ENCODE peak calls at places on chromosome 14, in nine cellular contexts. X is GM23248; E is sigmoid colon; V is effector memory CD4-positive, alpha-beta T cell; B is IMR-90; W is transverse colon; S is CD8-positive, alpha-beta memory T cell; G is cardiac muscle cell; F is right cardiac atrium. M is an unnamed sample.

GRCh38 chr14:59275668-59276067 is 87.2 kb downstream of the DAAM1 start:
- DNase-seq in X (peak; percentile 95), E (no peak), V (no peak), B (peak; percentile 93), W (no peak), S (no peak), G (peak; percentile 88), F (no peak), M (no peak)

GRCh38 chr14:26841920-26842741 is 244.3 kb upstream of the NOVA1 start:
- DNase-seq in X (peak; percentile 96), E (peak; percentile 88), V (no peak), B (peak; percentile 60), W (peak; percentile 14), S (no peak), G (peak; percentile 98), F (peak; percentile 54), M (no peak)

GRCh38 chr14:102539544-102540309 is 30.2 kb upstream of the ANKRD9 start:
- DNase-seq in X (no peak), E (no peak), V (no peak), B (peak; percentile 58), W (no peak), S (no peak), G (peak; percentile 98), F (peak; percentile 76), M (no peak)

GRCh38 chr14:35347323-35348043 is 55.3 kb downstream of the PSMA6 start:
- DNase-seq in X (no peak), E (peak; percentile 52), V (no peak), B (no peak), W (peak; percentile 55), S (no peak), G (no peak), F (no peak), M (no peak)

GRCh38 chr14:92928258-92928629 is 5.3 kb downstream of the CHGA start:
- DNase-seq in X (peak; percentile 21), E (no peak), V (no peak), B (no peak), W (no peak), S (no peak), G (no peak), F (no peak), M (no peak)

GRCh38 chr14:100629696-100630095 is 42.5 kb upstream of the BEGAIN start:
- DNase-seq in X (no peak), E (no peak), V (no peak), B (no peak), W (no peak), S (no peak), G (no peak), F (no peak), M (no peak)

GRCh38 chr14:55749201-55749812 is 169.3 kb downstream of the KTN1 start:
- DNase-seq in X (peak; percentile 35), E (no peak), V (no peak), B (peak; percentile 15), W (no peak), S (no peak), G (peak; percentile 70), F (no peak), M (no peak)

GRCh38 chr14:103141117-103141796 is 18.0 kb downstream of the TNFAIP2 start:
- DNase-seq in X (peak; percentile 60), E (no peak), V (no peak), B (peak; percentile 38), W (peak; percentile 63), S (no peak), G (peak; percentile 63), F (peak; percentile 79), M (no peak)

GRCh38 chr14:91303091-91303923 is 58.8 kb upstream of the GPR68 start:
- DNase-seq in X (peak; percentile 12), E (no peak), V (no peak), B (no peak), W (no peak), S (peak; percentile 21), G (peak; percentile 59), F (peak; percentile 72), M (peak; percentile 52)

DNA sequence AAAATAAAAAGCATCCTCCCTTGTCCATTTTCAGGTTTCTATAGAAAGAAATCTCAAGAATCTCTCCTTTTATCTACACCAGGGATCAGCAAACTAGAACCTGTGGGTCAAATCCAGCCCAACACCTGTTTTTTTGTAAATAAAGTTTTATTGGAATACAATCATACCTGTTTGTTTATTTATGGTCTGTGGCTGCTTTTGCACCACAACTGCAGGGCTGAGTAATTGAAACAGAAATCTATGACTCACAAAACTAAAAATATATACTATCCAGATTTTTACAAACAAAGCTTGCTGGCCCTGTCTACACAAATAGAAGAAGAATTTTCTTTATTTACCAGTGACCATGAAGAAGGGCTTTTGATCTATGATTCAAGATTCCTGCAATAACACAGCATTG is 95.1 kb upstream of the COCH start:
- DNase-seq in X (peak; percentile 38), E (no peak), V (no peak), B (peak; percentile 48), W (no peak), S (no peak), G (no peak), F (no peak), M (no peak)
- H3K9me3 ChIP-seq in X (no peaks in the 10 kb centered on the region), E (no peaks in the 10 kb centered on the region), V (no peaks in the 10 kb centered on the region), B (no peaks in the 10 kb centered on the region), W (no peaks in the 10 kb centered on the region), S (no peaks in the 10 kb centered on the region), G (no peaks in the 10 kb centered on the region), F (no peaks in the 10 kb centered on the region), M (no peaks in the 10 kb centered on the region)

GRCh38 chr14:106841701-106842100 is 1315.3 kb downstream of the TMEM121 start:
- DNase-seq in X (no peak), E (no peak), V (no peak), B (no peak), W (no peak), S (no peak), G (no peak), F (no peak), M (no peak)

GRCh38 chr14:106842687-106843086 is 1316.3 kb downstream of the TMEM121 start:
- DNase-seq in X (no peak), E (no peak), V (no peak), B (no peak), W (peak; percentile 49), S (no peak), G (no peak), F (no peak), M (no peak)

GRCh38 chr14:106837870-106838269 is 1311.5 kb downstream of the TMEM121 start:
- DNase-seq in X (no peak), E (no peak), V (no peak), B (no peak), W (no peak), S (no peak), G (no peak), F (no peak), M (no peak)

GRCh38 chr14:106838991-106839769 is 1312.8 kb downstream of the TMEM121 start:
- DNase-seq in X (no peak), E (no peak), V (no peak), B (no peak), W (no peak), S (no peak), G (no peak), F (no peak), M (no peak)

DNA sequence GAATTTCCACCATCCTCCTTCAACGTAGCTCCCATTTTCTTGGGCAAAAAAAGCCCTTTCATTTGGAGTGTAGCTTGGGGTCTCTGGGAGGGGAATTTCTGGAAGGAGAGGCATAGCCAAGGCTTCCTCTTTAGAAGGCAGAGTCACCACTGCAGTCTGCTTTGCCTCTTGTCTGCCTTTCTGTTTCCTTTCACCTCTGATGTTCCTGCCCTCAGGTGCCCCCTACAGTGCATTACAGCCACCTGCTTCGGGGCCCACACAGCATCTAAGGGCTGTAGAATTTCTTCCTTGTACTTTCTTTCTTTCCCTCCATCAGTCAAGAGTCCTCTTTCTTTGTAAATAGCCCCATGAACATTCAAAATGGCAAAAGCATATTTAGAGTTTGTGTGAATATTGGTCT is 1313.9 kb downstream of the TMEM121 start:
- DNase-seq in X (no peak), E (no peak), V (no peak), B (no peak), W (no peak), S (no peak), G (no peak), F (no peak), M (no peak)
- H3K9me3 ChIP-seq in X (no peaks in the 10 kb centered on the region), E (no peaks in the 10 kb centered on the region), V (no peaks in the 10 kb centered on the region), B (peaks cover 23% of the 10 kb centered on the region), W (no peaks in the 10 kb centered on the region), S (no peaks in the 10 kb centered on the region), G (no peaks in the 10 kb centered on the region), F (no peaks in the 10 kb centered on the region), M (no peaks in the 10 kb centered on the region)

DNA sequence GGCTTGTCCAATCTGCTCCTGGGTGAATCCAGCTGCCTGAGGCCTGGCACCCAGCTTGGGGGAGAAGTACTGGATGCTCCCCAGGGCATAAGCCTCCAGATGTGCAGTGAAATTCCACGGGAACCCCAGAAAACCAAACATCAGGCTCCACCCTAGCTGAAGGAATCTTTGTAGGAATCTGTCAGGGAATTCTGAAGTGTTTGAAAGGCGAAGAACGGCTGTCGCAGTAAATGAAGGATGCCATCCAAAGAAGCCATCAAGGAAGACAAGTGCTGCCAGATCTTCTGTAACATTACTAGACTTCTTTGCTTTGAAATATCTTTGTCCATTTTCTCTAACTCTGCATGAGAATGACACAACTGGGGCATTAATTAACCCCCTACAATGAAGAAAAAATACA is 219.4 kb downstream of the FOXN3 start:
- DNase-seq in X (no peak), E (no peak), V (no peak), B (no peak), W (no peak), S (no peak), G (no peak), F (no peak), M (no peak)
- H3K9me3 ChIP-seq in X (no peaks in the 10 kb centered on the region), E (no peaks in the 10 kb centered on the region), V (no peaks in the 10 kb centered on the region), B (no peaks in the 10 kb centered on the region), W (no peaks in the 10 kb centered on the region), S (no peaks in the 10 kb centered on the region), G (no peaks in the 10 kb centered on the region), F (no peaks in the 10 kb centered on the region), M (no peaks in the 10 kb centered on the region)

GRCh38 chr14:75589896-75590295 is 11.5 kb downstream of the FLVCR2 start:
- DNase-seq in X (no peak), E (peak; percentile 14), V (no peak), B (no peak), W (no peak), S (no peak), G (no peak), F (no peak), M (no peak)
- H3K9me3 ChIP-seq in X (no peaks in the 10 kb centered on the region), E (no peaks in the 10 kb centered on the region), V (no peaks in the 10 kb centered on the region), B (peaks cover 2% of the 10 kb centered on the region), W (no peaks in the 10 kb centered on the region), S (no peaks in the 10 kb centered on the region), G (no peaks in the 10 kb centered on the region), F (no peaks in the 10 kb centered on the region), M (no peaks in the 10 kb centered on the region)

DNA sequence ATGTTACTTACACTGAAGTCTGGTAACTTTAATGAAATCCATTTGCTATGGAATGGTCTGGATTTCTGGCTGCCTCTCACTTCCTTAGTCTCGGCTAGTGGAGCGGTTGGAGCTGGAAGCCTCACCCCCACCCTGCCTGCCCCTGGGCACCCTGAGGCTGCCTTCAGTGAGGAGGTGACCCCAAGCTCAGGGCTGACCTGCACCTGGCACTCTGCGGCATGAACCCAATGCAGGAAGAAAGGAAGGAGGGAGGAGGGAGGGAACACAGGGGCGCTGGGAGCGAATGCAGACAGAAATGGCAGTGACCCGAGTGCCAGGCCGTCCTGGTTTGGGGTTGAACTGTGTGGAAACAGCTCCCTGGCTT is 353.1 kb downstream of the TMEM121 start:
- DNase-seq in X (no peak), E (peak; percentile 50), V (no peak), B (no peak), W (no peak), S (no peak), G (no peak), F (no peak), M (peak; percentile 1)
- H3K9me3 ChIP-seq in X (no peaks in the 10 kb centered on the region), E (no peaks in the 10 kb centered on the region), V (no peaks in the 10 kb centered on the region), B (peaks cover 42% of the 10 kb centered on the region), W (no peaks in the 10 kb centered on the region), S (no peaks in the 10 kb centered on the region), G (no peaks in the 10 kb centered on the region), F (no peaks in the 10 kb centered on the region), M (no peaks in the 10 kb centered on the region)

GRCh38 chr14:97604731-97605130 is 807.5 kb downstream of the VRK1 start:
- DNase-seq in X (no peak), E (no peak), V (no peak), B (no peak), W (no peak), S (no peak), G (no peak), F (no peak), M (no peak)
- H3K9me3 ChIP-seq in X (no peaks in the 10 kb centered on the region), E (no peaks in the 10 kb centered on the region), V (no peaks in the 10 kb centered on the region), B (peaks cover 17% of the 10 kb centered on the region), W (no peaks in the 10 kb centered on the region), S (no peaks in the 10 kb centered on the region), G (no peaks in the 10 kb centered on the region), F (no peaks in the 10 kb centered on the region), M (no peaks in the 10 kb centered on the region)

M was measured in T-helper 17 cell.